ENCODE peak calls at places on chromosome 11, in five cellular contexts. A is neuronal stem cell, F is PC-9, W is stomach, T is A673. B is an unnamed sample.

GRCh38 chr11:106495046-106495445 is 417.6 kb downstream of the AASDHPPT start:
- DNase-seq in A (no peak), F (peak; percentile 62), W (no peak), T (no peak), B (no peak)

GRCh38 chr11:115765803-115766239 is 261.6 kb upstream of the CADM1 start:
- DNase-seq in A (no peak), F (no peak), W (no peak), T (no peak), B (no peak)

GRCh38 chr11:19768197-19768596 is 55.6 kb downstream of the NAV2 start:
- DNase-seq in A (no peak), F (no peak), W (no peak), T (no peak), B (no peak)

GRCh38 chr11:129386795-129387390 is 11.2 kb downstream of the BARX2 start:
- DNase-seq in A (no peak), F (no peak), W (no peak), T (peak; percentile 95), B (no peak)

GRCh38 chr11:77174559-77174958 is 46.5 kb downstream of the MYO7A start:
- DNase-seq in A (no peak), F (no peak), W (no peak), T (no peak), B (no peak)

GRCh38 chr11:44564198-44564597 is 1.3 kb upstream of the CD82 start:
- DNase-seq in A (no peak), F (no peak), W (peak; percentile 71), T (no peak), B (no peak)

GRCh38 chr11:119361056-119361787 is 14.7 kb upstream of the MFRP start:
- DNase-seq in A (peak; percentile 62), F (peak; percentile 93), W (no peak), T (peak; percentile 44), B (peak; percentile 57)

GRCh38 chr11:62555464-62556092 is 9.0 kb upstream of the AHNAK start:
- DNase-seq in A (no peak), F (no peak), W (no peak), T (no peak), B (peak; percentile 21)

GRCh38 chr11:124669193-124669592 is 4.3 kb downstream of the SIAE start:
- DNase-seq in A (no peak), F (no peak), W (peak; percentile 33), T (peak; percentile 46), B (peak; percentile 60)

GRCh38 chr11:59756845-59757244 is 1.7 kb downstream of the STX3 start:
- DNase-seq in A (no peak), F (peak; percentile 87), W (peak; percentile 60), T (no peak), B (peak; percentile 8)

GRCh38 chr11:12027844-12028243 is 19.4 kb upstream of the DKK3 start:
- DNase-seq in A (no peak), F (no peak), W (no peak), T (no peak), B (no peak)

GRCh38 chr11:29173660-29174062 is 843.2 kb downstream of the KCNA4 start:
- DNase-seq in A (no peak), F (peak; percentile 45), W (no peak), T (peak; percentile 43), B (no peak)

GRCh38 chr11:115672999-115673411 is 168.8 kb upstream of the CADM1 start:
- DNase-seq in A (no peak), F (no peak), W (no peak), T (no peak), B (no peak)

GRCh38 chr11:17751558-17751957 is 17.0 kb downstream of the KCNC1 start:
- DNase-seq in A (no peak), F (no peak), W (no peak), T (no peak), B (no peak)

GRCh38 chr11:76669901-76670474 is 559 bp downstream of the LRRC32 start:
- DNase-seq in A (no peak), F (no peak), W (no peak), T (no peak), B (no peak)

GRCh38 chr11:7544021-7544420 is 30.2 kb downstream of the PPFIBP2 start:
- DNase-seq in A (no peak), F (no peak), W (no peak), T (no peak), B (no peak)

GRCh38 chr11:43074810-43075209 is 237.0 kb upstream of the API5 start:
- DNase-seq in A (no peak), F (no peak), W (no peak), T (no peak), B (no peak)

GRCh38 chr11:105274631-105275030 is 135.1 kb upstream of the CARD18 start:
- DNase-seq in A (no peak), F (no peak), W (no peak), T (no peak), B (no peak)

GRCh38 chr11:130449996-130450419 is 1.6 kb downstream of the ADAMTS15 start:
- DNase-seq in A (no peak), F (no peak), W (peak; percentile 79), T (no peak), B (no peak)

GRCh38 chr11:118789501-118790356 is 1.2 kb downstream of the DDX6 start:
- DNase-seq in A (peak; percentile 18), F (no peak), W (no peak), T (peak; percentile 39), B (peak; percentile 38)

GRCh38 chr11:91173701-91174100 is 950.9 kb upstream of the CHORDC1 start:
- DNase-seq in A (no peak), F (no peak), W (no peak), T (no peak), B (no peak)

GRCh38 chr11:84390441-84391078 is 1104.4 kb upstream of the CCDC90B start:
- DNase-seq in A (peak; percentile 39), F (peak; percentile 41), W (no peak), T (peak; percentile 15), B (peak; percentile 26)

GRCh38 chr11:13207665-13208594 is 69.7 kb upstream of the BMAL1 start:
- DNase-seq in A (no peak), F (peak; percentile 80), W (no peak), T (peak; percentile 78), B (peak; percentile 64)

GRCh38 chr11:33696931-33697638 is 3.5 kb downstream of the C11orf91 start:
- DNase-seq in A (no peak), F (peak; percentile 34), W (no peak), T (peak; percentile 75), B (no peak)

GRCh38 chr11:118086913-118087768 is at the start of gene SMIM35:
- DNase-seq in A (no peak), F (no peak), W (no peak), T (no peak), B (no peak)

GRCh38 chr11:69683764-69684333 is 8.7 kb upstream of the LTO1 start:
- DNase-seq in A (no peak), F (no peak), W (peak; percentile 42), T (peak; percentile 81), B (peak; percentile 42)

GRCh38 chr11:6968816-6969215 is 42.6 kb downstream of the ZNF215 start:
- DNase-seq in A (no peak), F (no peak), W (no peak), T (no peak), B (no peak)

GRCh38 chr11:115699733-115700132 is 195.5 kb upstream of the CADM1 start:
- DNase-seq in A (no peak), F (no peak), W (no peak), T (no peak), B (no peak)

GRCh38 chr11:130528862-130529261 is 80.4 kb downstream of the ADAMTS15 start:
- DNase-seq in A (no peak), F (no peak), W (no peak), T (no peak), B (no peak)

GRCh38 chr11:94112182-94112960 is 16.3 kb upstream of the PANX1 start:
- DNase-seq in A (no peak), F (no peak), W (no peak), T (no peak), B (no peak)

GRCh38 chr11:129861702-129862107 is 33.7 kb downstream of the NFRKB start:
- DNase-seq in A (peak; percentile 66), F (peak; percentile 100), W (peak; percentile 89), T (peak; percentile 90), B (peak; percentile 88)

GRCh38 chr11:45933846-45934579 is 11.6 kb downstream of the LARGE2 start:
- DNase-seq in A (no peak), F (no peak), W (no peak), T (no peak), B (no peak)

GRCh38 chr11:45933131-45933821 is 10.8 kb downstream of the LARGE2 start:
- DNase-seq in A (no peak), F (no peak), W (peak; percentile 79), T (no peak), B (no peak)

GRCh38 chr11:45936655-45937054 is 14.2 kb downstream of the LARGE2 start:
- DNase-seq in A (no peak), F (no peak), W (no peak), T (no peak), B (no peak)

GRCh38 chr11:45934580-45935318 is 12.3 kb downstream of the LARGE2 start:
- DNase-seq in A (no peak), F (no peak), W (no peak), T (no peak), B (no peak)

GRCh38 chr11:45935349-45936064 is 13.1 kb downstream of the LARGE2 start:
- DNase-seq in A (no peak), F (no peak), W (no peak), T (no peak), B (no peak)
- H3K4me1 ChIP-seq in A (peaks cover 3% of the 10 kb centered on the region), F (no peaks in the 10 kb centered on the region), W (peaks cover 28% of the 10 kb centered on the region), T (no peaks in the 10 kb centered on the region), B (no peaks in the 10 kb centered on the region)

DNA sequence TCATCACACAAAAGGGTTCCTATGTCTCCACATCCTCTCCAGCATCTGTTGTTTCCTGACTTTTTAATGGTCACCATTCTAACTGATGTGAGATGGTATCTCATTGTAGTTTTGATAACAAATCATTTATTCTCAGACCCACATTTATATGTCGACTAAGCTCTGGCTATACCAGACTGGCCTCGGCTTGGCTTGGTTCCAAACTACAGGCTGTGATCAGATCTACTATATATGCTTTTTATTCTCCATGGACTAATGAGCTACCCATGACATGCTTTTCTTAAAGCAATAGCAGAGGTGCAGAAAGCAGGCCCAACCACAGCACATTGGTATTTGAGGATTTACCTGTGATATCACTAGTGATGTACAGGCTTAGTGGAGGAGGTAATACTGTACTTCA is 139.8 kb upstream of the PGR start:
- DNase-seq in A (no peak), F (no peak), W (no peak), T (no peak), B (no peak)
- H3K9me3 ChIP-seq in A (no peaks in the 10 kb centered on the region), F (no peaks in the 10 kb centered on the region), W (no peaks in the 10 kb centered on the region), T (no peaks in the 10 kb centered on the region), B (no peaks in the 10 kb centered on the region)

DNA sequence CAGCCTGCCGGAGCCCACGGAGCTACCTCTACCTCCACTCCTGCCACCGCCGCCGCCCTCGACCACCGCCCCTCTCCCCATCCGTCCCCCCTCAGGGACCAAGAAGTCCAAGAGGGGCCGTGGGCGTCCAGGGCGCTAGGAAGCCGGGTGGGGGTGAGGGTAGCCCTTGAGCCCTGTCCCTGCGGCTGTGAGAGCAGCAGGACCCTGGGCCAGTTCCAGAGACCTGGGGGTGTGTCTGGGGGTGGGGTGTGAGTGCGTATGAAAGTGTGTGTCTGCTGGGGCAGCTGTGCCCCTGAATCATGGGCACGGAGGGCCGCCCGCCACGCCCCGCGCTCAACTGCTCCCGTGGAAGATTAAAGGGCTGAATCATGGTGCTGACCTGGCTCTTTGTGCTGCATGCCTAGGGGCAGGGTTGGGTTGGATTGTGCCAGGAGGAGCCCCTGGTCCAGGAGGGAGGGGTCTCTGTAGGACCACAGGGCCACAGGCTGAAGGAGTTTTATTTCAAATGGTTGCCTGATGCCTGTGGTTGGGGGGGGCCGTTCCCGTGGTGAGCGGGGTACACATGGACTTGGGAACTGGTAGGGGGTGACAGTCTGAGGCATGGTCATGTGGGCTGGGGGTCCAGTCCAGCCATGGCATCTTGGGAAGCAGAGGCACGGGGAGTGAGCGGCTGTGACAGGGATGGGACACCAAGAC is 2.3 kb downstream of the PTPRCAP start:
- DNase-seq in A (no peak), F (no peak), W (no peak), T (no peak), B (no peak)
- H3K4me1 ChIP-seq in A (no peaks in the 10 kb centered on the region), F (peaks cover 8% of the 10 kb centered on the region), W (peaks cover 46% of the 10 kb centered on the region), T (no peaks in the 10 kb centered on the region), B (no peaks in the 10 kb centered on the region)

GRCh38 chr11:114621950-114622809 is 26.6 kb upstream of the NXPE4 start:
- DNase-seq in A (no peak), F (no peak), W (no peak), T (no peak), B (no peak)
- H3K9me3 ChIP-seq in A (peaks cover 24% of the 10 kb centered on the region), F (no peaks in the 10 kb centered on the region), W (peaks cover 34% of the 10 kb centered on the region), T (peaks cover 23% of the 10 kb centered on the region), B (no peaks in the 10 kb centered on the region)

B was measured in HAP-1.